ENCODE peak calls at places on chromosomes 4 and X, in six cellular contexts. H is mammary epithelial cell, C is GM23248, E is adrenal gland, M is IMR-90, J is fibroblast of lung. W is an unnamed sample. For H3K9me3, the result is how much of the 10 kb centered on the place peaks cover.

GRCh38 chr4:159428975-159429692 is 326.3 kb downstream of the RAPGEF2 start:
- DNase-seq in M (no peak), J (no peak), C (no peak), H (no peak), E (no peak), W (peak)

GRCh38 chrX:153922932-153923857 is 2.9 kb downstream of the ARHGAP4 start:
- DNase-seq in J (peak), E (peak), C (peak), M (peak), H (peak), W (peak)

GRCh38 chrX:43644124-43644701 is 11.9 kb upstream of the MAOA start:
- DNase-seq in J (peak), C (peak), H (peak), E (no peak), M (peak), W (no peak)

GRCh38 chr4:40594261-40595178 is 35.1 kb downstream of the RBM47 start:
- DNase-seq in H (peak), C (peak), M (peak), J (peak), E (peak), W (no peak)

GRCh38 chrX:120251471-120252011 is 929 bp downstream of the ZBTB33 start:
- DNase-seq in H (peak), C (peak), E (peak), J (peak), M (peak), W (peak)

GRCh38 chr4:6297266-6297815 is 27.7 kb downstream of the WFS1 start:
- DNase-seq in E (no peak), C (no peak), J (no peak), M (no peak), H (no peak), W (no peak)

GRCh38 chr4:70945452-70946055 is 43.4 kb downstream of the MOB1B start:
- DNase-seq in M (peak), J (peak), C (peak), E (no peak), H (no peak), W (no peak)

GRCh38 chr4:8559524-8560264 is 20.5 kb upstream of the GPR78 start:
- DNase-seq in C (no peak), H (no peak), E (no peak), M (no peak), J (no peak), W (no peak)

GRCh38 chrX:3167771-3168170 is 126.5 kb downstream of the ARSF start:
- DNase-seq in C (no peak), J (peak), H (no peak), E (no peak), M (no peak), W (peak)

GRCh38 chr4:1356181-1356998 is 9.4 kb downstream of the UVSSA start:
- DNase-seq in J (peak), E (peak), C (peak), H (peak), M (peak), W (peak)

GRCh38 chrX:23802431-23802830 is 19.5 kb downstream of the SAT1 start:
- DNase-seq in H (no peak), E (no peak), J (peak), C (no peak), M (no peak), W (no peak)

GRCh38 chrX:77447339-77448149 is at the start of gene FGF16:
- DNase-seq in E (no peak), H (no peak), M (no peak), C (no peak), J (no peak), W (no peak)

GRCh38 chr4:128525387-128525786 is 237.8 kb upstream of the PGRMC2 start:
- DNase-seq in E (no peak), C (peak), M (peak), H (peak), J (peak), W (peak)

GRCh38 chrX:75151828-75152592 is 4.1 kb downstream of the ABCB7 start:
- DNase-seq in C (peak), M (no peak), E (no peak), J (peak), H (no peak), W (no peak)

GRCh38 chr4:71236226-71236625 is 102.6 kb upstream of the SLC4A4 start:
- DNase-seq in M (no peak), E (no peak), J (no peak), C (no peak), H (no peak), W (no peak)

GRCh38 chr4:181525641-181526040 is 717.6 kb upstream of the TENM3 start:
- DNase-seq in H (no peak), M (no peak), J (no peak), E (no peak), C (no peak), W (peak)

GRCh38 chrX:37834937-37835336 is 12.4 kb downstream of the DYNLT3 start:
- DNase-seq in C (no peak), J (no peak), E (no peak), M (no peak), H (no peak), W (no peak)

GRCh38 chr4:137909910-137910309 is 332.2 kb downstream of the SLC7A11 start:
- DNase-seq in H (no peak), M (no peak), C (peak), J (no peak), E (peak), W (peak)

GRCh38 chrX:45323387-45323786 is 122.7 kb upstream of the DIPK2B start:
- DNase-seq in E (no peak), C (no peak), M (no peak), H (peak), J (no peak), W (no peak)

DNA sequence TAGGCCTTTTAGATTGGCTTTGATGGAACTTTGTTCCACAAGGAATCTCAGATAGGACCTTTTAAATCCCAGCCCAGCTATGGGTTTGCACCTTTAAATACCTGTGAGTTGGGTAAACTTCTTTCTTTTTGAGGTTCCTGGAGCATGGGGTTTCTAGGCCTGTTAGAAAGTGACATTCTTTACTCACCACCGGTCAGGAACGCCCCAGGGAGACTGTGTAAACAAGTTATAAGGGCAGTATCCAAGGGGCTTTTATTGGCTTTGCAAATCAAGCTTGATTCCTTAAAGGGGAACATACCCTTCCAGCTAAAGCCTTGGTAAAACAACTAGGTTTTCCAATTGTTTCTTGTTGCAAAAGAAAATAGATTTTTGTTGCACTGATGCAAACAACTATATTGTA is 93.4 kb downstream of the TENT5D start:
- DNase-seq in J (no peak), E (no peak), H (no peak), M (no peak), C (no peak), W (no peak)
- H3K27ac ChIP-seq in J (no peak), E (no peak), H (no peak), M (no peak), C (no peak), W (no peak)

GRCh38 chr4:150584198-150584593 is 2.2 kb downstream of the MAB21L2 start:
- DNase-seq in H (no peak), E (no peak), C (no peak), J (no peak), M (no peak), W (no peak)
- H3K4me3 ChIP-seq in H (no peak), E (no peak), C (no peak), J (no peak), M (peak), W (no peak)

GRCh38 chr4:10171055-10171454 is 54.5 kb upstream of the WDR1 start:
- DNase-seq in C (no peak), E (no peak), M (no peak), H (peak), J (no peak), W (no peak)

GRCh38 chr4:10168151-10168550 is 51.6 kb upstream of the WDR1 start:
- DNase-seq in H (no peak), E (no peak), J (no peak), C (no peak), M (no peak), W (no peak)

GRCh38 chr4:10169839-10170387 is 53.3 kb upstream of the WDR1 start:
- DNase-seq in J (no peak), C (no peak), H (no peak), M (no peak), E (no peak), W (no peak)

GRCh38 chr4:10164877-10165283 is 48.3 kb upstream of the WDR1 start:
- DNase-seq in E (peak), C (peak), M (peak), J (peak), H (no peak), W (peak)

DNA sequence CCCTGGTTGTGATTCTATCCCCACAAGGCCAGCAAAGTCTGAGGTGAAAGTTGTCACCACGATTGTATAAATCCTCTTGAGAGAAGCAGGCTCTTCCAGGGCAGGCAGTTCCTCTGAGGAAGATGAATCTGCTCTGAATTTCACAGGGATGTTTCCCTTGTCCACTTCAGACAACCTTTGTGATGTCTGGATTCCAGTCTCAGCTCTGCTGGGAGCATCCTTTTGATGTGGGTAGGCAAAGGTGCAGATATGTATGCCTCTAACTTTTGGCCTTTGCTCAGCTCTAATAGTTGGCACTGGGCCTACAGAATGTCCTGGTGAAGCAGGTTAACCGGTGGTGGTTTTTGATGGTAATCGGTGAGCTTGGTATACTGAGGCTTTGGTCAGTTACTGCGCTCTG is 50.6 kb upstream of the WDR1 start:
- DNase-seq in J (no peak), M (no peak), E (no peak), H (no peak), C (no peak), W (no peak)
- H3K9me3 ChIP-seq in J (under half), M (under half), E (under half), H (under half), C (under half), W (under half)

GRCh38 chr4:73620115-73620792 is at the start of gene RASSF6:
- DNase-seq in C (no peak), M (no peak), H (peak), E (no peak), J (peak), W (peak)

GRCh38 chr4:73615613-73616012 is 4.6 kb downstream of the RASSF6 start:
- DNase-seq in M (no peak), H (peak), J (no peak), C (no peak), E (no peak), W (no peak)

GRCh38 chr4:73621357-73621756 is 1.1 kb upstream of the RASSF6 start:
- DNase-seq in E (no peak), J (no peak), C (no peak), H (no peak), M (no peak), W (no peak)

GRCh38 chr4:73617256-73617655 is 3.0 kb downstream of the RASSF6 start:
- DNase-seq in M (no peak), H (peak), C (no peak), E (no peak), J (no peak), W (no peak)

DNA sequence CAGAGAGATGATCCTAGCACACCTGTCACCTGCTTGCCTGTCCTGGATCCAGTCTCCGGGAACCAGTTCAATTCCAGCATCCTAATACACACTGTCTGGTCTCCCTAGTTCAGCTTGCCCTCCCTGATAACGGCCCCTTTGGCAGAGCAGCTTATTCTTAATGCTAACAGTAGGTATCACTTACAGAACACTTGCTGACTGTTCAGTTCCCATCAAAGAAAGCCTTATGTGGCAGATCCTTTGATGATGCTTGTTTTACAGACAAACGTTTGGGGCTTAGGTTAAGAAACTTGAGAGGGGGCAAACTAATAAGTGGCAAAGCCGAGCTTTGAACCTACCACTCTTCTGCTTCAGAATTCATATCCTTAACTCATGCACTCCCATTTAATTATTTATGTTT is 885 bp downstream of the RASSF6 start:
- DNase-seq in M (no peak), E (no peak), C (no peak), J (no peak), H (no peak), W (no peak)
- H3K27ac ChIP-seq in M (no peak), E (no peak), C (no peak), J (no peak), H (peak), W (no peak)

DNA sequence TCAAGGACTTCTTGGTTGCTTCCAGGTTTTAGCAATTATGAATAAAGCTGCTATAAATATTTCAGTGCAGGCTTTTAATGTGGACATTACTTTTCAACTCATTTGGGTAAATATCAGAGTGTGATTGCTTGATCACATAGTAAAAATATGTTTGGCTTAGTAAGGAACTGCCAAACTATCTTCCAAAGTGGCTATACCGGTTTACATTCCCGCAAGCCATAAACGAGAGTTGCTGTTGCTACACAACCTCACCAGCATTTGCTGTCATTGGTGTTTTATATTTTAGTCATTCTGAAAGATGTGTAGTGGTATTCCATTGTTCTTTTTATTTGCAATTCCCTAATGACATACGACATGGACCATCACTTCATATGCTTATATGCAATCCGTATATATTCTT is 30.9 kb upstream of the SPOCK3 start:
- DNase-seq in H (no peak), E (no peak), M (no peak), C (no peak), J (no peak), W (no peak)
- H3K4me3 ChIP-seq in H (no peak), E (no peak), M (no peak), C (no peak), J (no peak), W (no peak)